ENCODE peak calls at places on chromosomes 5 and 9, in six cellular contexts. H is A549, T is neuronal stem cell, P is breast epithelium, Z is cardiac muscle cell, J is tibial artery. B is an unnamed sample.

GRCh38 chr9:137724114-137724445 is 105.3 kb downstream of the EHMT1 start:
- DNase-seq in H (no peak), T (peak), P (no peak), Z (peak), J (no peak), B (no peak)

GRCh38 chr5:132417461-132417860 is 48.0 kb downstream of the SLC22A5 start:
- DNase-seq in H (no peak), T (no peak), P (no peak), Z (no peak), J (no peak), B (no peak)

GRCh38 chr5:634191-634590 is 22.1 kb downstream of the CEP72 start:
- DNase-seq in H (no peak), T (no peak), P (no peak), Z (no peak), J (no peak), B (no peak)

GRCh38 chr9:4344946-4345345 is 45.1 kb upstream of the GLIS3 start:
- DNase-seq in H (no peak), T (no peak), P (no peak), Z (no peak), J (no peak), B (no peak)

GRCh38 chr5:123111502-123111901 is 22.5 kb downstream of the PRDM6 start:
- DNase-seq in H (no peak), T (no peak), P (no peak), Z (no peak), J (no peak), B (no peak)

GRCh38 chr5:83590966-83591365 is 119.4 kb downstream of the VCAN start:
- DNase-seq in H (no peak), T (no peak), P (no peak), Z (no peak), J (no peak), B (no peak)

GRCh38 chr5:179209359-179210150 is 135.7 kb downstream of the ADAMTS2 start:
- DNase-seq in H (no peak), T (no peak), P (no peak), Z (peak), J (no peak), B (no peak)

GRCh38 chr9:84899326-84899725 is 229.8 kb downstream of the NTRK2 start:
- DNase-seq in H (no peak), T (no peak), P (no peak), Z (no peak), J (no peak), B (no peak)

GRCh38 chr5:149037819-149038218 is 25.0 kb downstream of the SH3TC2 start:
- DNase-seq in H (no peak), T (no peak), P (no peak), Z (no peak), J (no peak), B (no peak)

GRCh38 chr5:17167171-17167891 is 50.1 kb upstream of the BASP1 start:
- DNase-seq in H (no peak), T (no peak), P (no peak), Z (no peak), J (no peak), B (no peak)

GRCh38 chr5:2180456-2180855 is 297.7 kb upstream of the IRX4 start:
- DNase-seq in H (no peak), T (no peak), P (no peak), Z (no peak), J (no peak), B (no peak)

GRCh38 chr9:91751922-91752321 is 198.1 kb downstream of the ROR2 start:
- DNase-seq in H (no peak), T (no peak), P (no peak), Z (peak), J (no peak), B (no peak)

GRCh38 chr5:150208187-150209015 is 18.5 kb downstream of the SLC6A7 start:
- DNase-seq in H (peak), T (no peak), P (no peak), Z (peak), J (no peak), B (no peak)

GRCh38 chr9:1049641-1050040 is 516 bp upstream of the DMRT2 start:
- DNase-seq in H (no peak), T (no peak), P (no peak), Z (no peak), J (no peak), B (no peak)

GRCh38 chr5:132259061-132259851 is 1.8 kb downstream of the PDLIM4 start:
- DNase-seq in H (no peak), T (no peak), P (no peak), Z (peak), J (peak), B (no peak)

GRCh38 chr5:170755679-170756456 is 27.7 kb upstream of the GABRP start:
- DNase-seq in H (no peak), T (no peak), P (no peak), Z (no peak), J (no peak), B (no peak)

GRCh38 chr9:18720691-18721090 is 246.7 kb downstream of the ADAMTSL1 start:
- DNase-seq in H (no peak), T (no peak), P (no peak), Z (peak), J (no peak), B (no peak)

GRCh38 chr9:8857330-8858249 is 1058.0 kb upstream of the DMAC1 start:
- DNase-seq in H (no peak), T (peak), P (no peak), Z (peak), J (peak), B (no peak)

GRCh38 chr9:8856686-8857329 is 1057.2 kb upstream of the DMAC1 start:
- DNase-seq in H (no peak), T (no peak), P (no peak), Z (no peak), J (no peak), B (no peak)

GRCh38 chr9:8859416-8859815 is 1059.8 kb upstream of the DMAC1 start:
- DNase-seq in H (no peak), T (no peak), P (no peak), Z (no peak), J (no peak), B (no peak)

GRCh38 chr9:8860925-8861324 is 1061.3 kb upstream of the DMAC1 start:
- DNase-seq in H (no peak), T (no peak), P (no peak), Z (peak), J (no peak), B (no peak)

GRCh38 chr9:8858250-8859161 is 1058.9 kb upstream of the DMAC1 start:
- DNase-seq in H (no peak), T (no peak), P (no peak), Z (peak), J (no peak), B (no peak)
- H3K4me3 ChIP-seq in H (peak), T (peak), P (peak), Z (peak), J (peak), B (peak)

GRCh38 chr5:144085381-144085780 is 85.1 kb downstream of the YIPF5 start:
- DNase-seq in H (no peak), T (no peak), P (no peak), Z (no peak), J (no peak), B (no peak)
- H3K4me3 ChIP-seq in H (no peak), T (no peak), P (no peak), Z (no peak), J (no peak), B (no peak)

GRCh38 chr5:87392170-87392569 is 20.6 kb downstream of the CCNH start:
- DNase-seq in H (no peak), T (no peak), P (no peak), Z (no peak), J (no peak), B (no peak)

GRCh38 chr5:87394407-87394806 is 18.3 kb downstream of the CCNH start:
- DNase-seq in H (peak), T (no peak), P (no peak), Z (peak), J (no peak), B (peak)

GRCh38 chr5:87390576-87391199 is 22.0 kb downstream of the CCNH start:
- DNase-seq in H (no peak), T (no peak), P (no peak), Z (peak), J (no peak), B (no peak)

GRCh38 chr5:87390075-87390474 is 22.7 kb downstream of the CCNH start:
- DNase-seq in H (no peak), T (no peak), P (no peak), Z (no peak), J (no peak), B (no peak)

GRCh38 chr5:87393331-87393730 is 19.4 kb downstream of the CCNH start:
- DNase-seq in H (peak), T (no peak), P (no peak), Z (peak), J (no peak), B (peak)
- H3K4me3 ChIP-seq in H (peak), T (no peak), P (no peak), Z (no peak), J (no peak), B (no peak)

GRCh38 chr5:114977979-114978573 is 191.6 kb downstream of the TRIM36 start:
- DNase-seq in H (no peak), T (no peak), P (no peak), Z (no peak), J (no peak), B (no peak)
- H3K4me3 ChIP-seq in H (no peak), T (no peak), P (no peak), Z (no peak), J (no peak), B (no peak)

B was measured in kidney epithelial cell.